ENCODE peak calls at places on chromosomes 6 and 20, in eight cellular contexts. O is mesenchymal stem cell; R is CD4-positive, alpha-beta memory T cell; G is AG04450; V is HCT116; N is mammary epithelial cell; A is ascending aorta; I is MM.1S. Q is an unnamed sample.

GRCh38 chr20:16404171-16404570 is 169.1 kb downstream of the KIF16B start:
- DNase-seq in O (no peak), R (no peak), G (no peak), V (no peak), N (no peak), A (no peak), I (no peak), Q (no peak)

GRCh38 chr6:55918639-55919038 is 43.2 kb upstream of the BMP5 start:
- DNase-seq in O (no peak), R (no peak), G (no peak), V (no peak), N (peak; percentile 50), A (no peak), I (no peak), Q (no peak)

GRCh38 chr6:29019629-29020028 is 14.5 kb upstream of the ZNF311 start:
- DNase-seq in O (no peak), R (no peak), G (no peak), V (no peak), N (no peak), A (no peak), I (no peak), Q (no peak)

GRCh38 chr6:149471801-149472200 is 13.0 kb downstream of the ZC3H12D start:
- DNase-seq in O (no peak), R (no peak), G (no peak), V (no peak), N (no peak), A (no peak), I (peak; percentile 45), Q (no peak)

GRCh38 chr20:61451953-61452352 is 199.9 kb downstream of the CDH4 start:
- DNase-seq in O (no peak), R (no peak), G (no peak), V (no peak), N (no peak), A (no peak), I (no peak), Q (no peak)

GRCh38 chr6:31379850-31380249 is 22.9 kb upstream of the HLA-B start:
- DNase-seq in O (no peak), R (no peak), G (no peak), V (no peak), N (peak; percentile 16), A (no peak), I (no peak), Q (no peak)

GRCh38 chr20:7196481-7196880 is 429.0 kb downstream of the BMP2 start:
- DNase-seq in O (no peak), R (no peak), G (no peak), V (no peak), N (peak; percentile 69), A (no peak), I (no peak), Q (no peak)

GRCh38 chr6:31412506-31412905 is 9.1 kb downstream of the MICA start:
- DNase-seq in O (no peak), R (no peak), G (no peak), V (no peak), N (no peak), A (no peak), I (no peak), Q (no peak)

GRCh38 chr6:142838821-142839685 is 105.9 kb downstream of the HIVEP2 start:
- DNase-seq in O (peak; percentile 29), R (no peak), G (no peak), V (peak; percentile 86), N (peak; percentile 93), A (no peak), I (no peak), Q (no peak)

GRCh38 chr6:142331075-142331551 is 29.3 kb downstream of the ADGRG6 start:
- DNase-seq in O (peak; percentile 76), R (no peak), G (no peak), V (no peak), N (peak; percentile 35), A (no peak), I (no peak), Q (no peak)

GRCh38 chr20:62355527-62356142 is 11.5 kb downstream of the LAMA5 start:
- DNase-seq in O (peak; percentile 51), R (no peak), G (no peak), V (no peak), N (no peak), A (peak; percentile 88), I (no peak), Q (no peak)

GRCh38 chr6:149913542-149914240 is 9.2 kb downstream of the RAET1G start:
- DNase-seq in O (no peak), R (no peak), G (no peak), V (no peak), N (no peak), A (no peak), I (no peak), Q (no peak)

GRCh38 chr6:150409576-150410066 is 40.8 kb downstream of the IYD start:
- DNase-seq in O (no peak), R (no peak), G (no peak), V (no peak), N (no peak), A (peak; percentile 77), I (peak; percentile 17), Q (no peak)

GRCh38 chr6:168158280-168158979 is 79.4 kb upstream of the FRMD1 start:
- DNase-seq in O (peak; percentile 79), R (no peak), G (no peak), V (no peak), N (no peak), A (no peak), I (no peak), Q (no peak)

GRCh38 chr20:8043687-8044278 is 24.2 kb upstream of the TMX4 start:
- DNase-seq in O (peak; percentile 61), R (peak; percentile 65), G (no peak), V (peak; percentile 60), N (peak; percentile 53), A (no peak), I (peak; percentile 71), Q (no peak)

GRCh38 chr6:98929498-98930060 is 18.2 kb downstream of the FBXL4 start:
- DNase-seq in O (no peak), R (no peak), G (no peak), V (no peak), N (no peak), A (no peak), I (no peak), Q (no peak)

GRCh38 chr20:59632426-59633113 is 28.2 kb downstream of the PHACTR3 start:
- DNase-seq in O (no peak), R (no peak), G (no peak), V (no peak), N (no peak), A (no peak), I (no peak), Q (no peak)

GRCh38 chr20:59629141-59630045 is 25.1 kb downstream of the PHACTR3 start:
- DNase-seq in O (no peak), R (no peak), G (no peak), V (no peak), N (no peak), A (no peak), I (no peak), Q (no peak)

GRCh38 chr20:59633646-59634045 is 29.3 kb downstream of the PHACTR3 start:
- DNase-seq in O (no peak), R (no peak), G (no peak), V (no peak), N (no peak), A (no peak), I (no peak), Q (no peak)

GRCh38 chr20:59630526-59630925 is 26.2 kb downstream of the PHACTR3 start:
- DNase-seq in O (no peak), R (no peak), G (no peak), V (no peak), N (no peak), A (no peak), I (no peak), Q (no peak)

DNA sequence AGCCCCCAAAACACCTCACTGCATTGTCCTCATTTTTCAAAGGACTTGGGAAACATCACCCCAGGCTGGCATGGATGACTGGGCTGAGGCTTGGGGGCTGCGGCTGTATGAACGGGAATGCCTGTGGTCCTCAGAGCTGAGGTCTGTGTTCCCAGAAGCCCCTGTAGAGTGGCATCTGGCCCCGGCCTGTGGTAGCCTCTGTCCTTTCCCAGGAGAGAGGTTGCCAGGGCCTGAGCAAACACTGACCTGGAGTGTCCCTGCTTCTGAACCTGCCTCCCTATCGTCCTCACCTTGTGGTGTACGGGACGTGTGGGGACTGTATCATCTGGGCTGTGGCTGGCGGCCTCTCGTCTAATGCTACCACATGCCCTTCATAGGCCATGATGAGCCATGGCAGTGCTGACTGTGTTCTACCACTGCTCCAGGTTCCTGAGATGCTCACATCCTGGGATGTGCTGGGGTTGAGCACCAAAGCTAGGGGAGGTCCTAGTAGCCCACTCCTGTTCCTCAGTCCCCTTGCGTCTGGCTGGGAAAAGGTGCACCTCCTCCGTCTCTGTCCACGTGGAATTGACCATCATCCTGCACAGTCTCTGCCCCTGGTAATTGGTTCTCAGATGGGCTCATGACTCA is 27.5 kb downstream of the PHACTR3 start:
- DNase-seq in O (no peak), R (no peak), G (no peak), V (no peak), N (no peak), A (no peak), I (no peak), Q (no peak)
- H3K9me3 ChIP-seq in O (no peaks in the 10 kb centered on the region), R (no peaks in the 10 kb centered on the region), G (peaks cover 31% of the 10 kb centered on the region), V (no peaks in the 10 kb centered on the region), N (no peaks in the 10 kb centered on the region), A (no peaks in the 10 kb centered on the region), I (no peaks in the 10 kb centered on the region), Q (no peaks in the 10 kb centered on the region)

GRCh38 chr20:44572551-44573500 is 9.6 kb upstream of the PKIG start:
- DNase-seq in O (peak; percentile 91), R (no peak), G (peak; percentile 63), V (no peak), N (peak; percentile 85), A (peak; percentile 80), I (no peak), Q (no peak)
- H3K9me3 ChIP-seq in O (no peaks in the 10 kb centered on the region), R (no peaks in the 10 kb centered on the region), G (peaks cover 4% of the 10 kb centered on the region), V (no peaks in the 10 kb centered on the region), N (peaks cover 2% of the 10 kb centered on the region), A (no peaks in the 10 kb centered on the region), I (no peaks in the 10 kb centered on the region), Q (no peaks in the 10 kb centered on the region)

GRCh38 chr6:4840169-4840568 is 64.0 kb downstream of the CDYL start:
- DNase-seq in O (no peak), R (no peak), G (no peak), V (no peak), N (no peak), A (no peak), I (no peak), Q (no peak)

GRCh38 chr6:4846387-4846786 is 70.2 kb downstream of the CDYL start:
- DNase-seq in O (no peak), R (no peak), G (no peak), V (no peak), N (no peak), A (no peak), I (no peak), Q (no peak)

GRCh38 chr6:4848382-4849068 is 72.3 kb downstream of the CDYL start:
- DNase-seq in O (peak; percentile 19), R (no peak), G (no peak), V (no peak), N (no peak), A (no peak), I (no peak), Q (no peak)

GRCh38 chr6:4849214-4849613 is 73.0 kb downstream of the CDYL start:
- DNase-seq in O (no peak), R (no peak), G (no peak), V (no peak), N (no peak), A (no peak), I (no peak), Q (no peak)

GRCh38 chr6:4844108-4844507 is 67.9 kb downstream of the CDYL start:
- DNase-seq in O (no peak), R (no peak), G (no peak), V (no peak), N (no peak), A (no peak), I (no peak), Q (no peak)
- H3K9me3 ChIP-seq in O (peaks cover 40% of the 10 kb centered on the region), R (no peaks in the 10 kb centered on the region), G (peaks cover 5% of the 10 kb centered on the region), V (no peaks in the 10 kb centered on the region), N (no peaks in the 10 kb centered on the region), A (peaks cover 12% of the 10 kb centered on the region), I (no peaks in the 10 kb centered on the region), Q (peaks cover 13% of the 10 kb centered on the region)

GRCh38 chr6:158293122-158293521 is 19.1 kb upstream of the TULP4 start:
- DNase-seq in O (no peak), R (no peak), G (no peak), V (no peak), N (no peak), A (no peak), I (no peak), Q (no peak)
- H3K9me3 ChIP-seq in O (peaks cover 17% of the 10 kb centered on the region), R (no peaks in the 10 kb centered on the region), G (peaks cover 15% of the 10 kb centered on the region), V (peaks cover 3% of the 10 kb centered on the region), N (peaks cover 8% of the 10 kb centered on the region), A (no peaks in the 10 kb centered on the region), I (no peaks in the 10 kb centered on the region), Q (peaks cover 3% of the 10 kb centered on the region)

Q was measured in T-helper 17 cell.